ENCODE peak calls at places on chromosomes 13 and 19, in four cellular contexts. C is transverse colon, E is ovary, U is tibial nerve. N is an unnamed sample.

GRCh38 chr13:110430391-110431338 is 123.6 kb downstream of the COL4A2 start:
- DNase-seq in C (no peak), E (no peak), U (no peak), N (no peak)

GRCh38 chr13:30908416-30908980 is 2.4 kb downstream of the MEDAG start:
- DNase-seq in C (no peak), E (peak), U (peak), N (no peak)

GRCh38 chr13:101397742-101398141 is 18.6 kb downstream of the NALCN start:
- DNase-seq in C (no peak), E (no peak), U (no peak), N (no peak)

GRCh38 chr19:392375-392970 is 16.5 kb downstream of the C2CD4C start:
- DNase-seq in C (no peak), E (no peak), U (no peak), N (no peak)

GRCh38 chr19:51783373-51783772 is 11.6 kb upstream of the FPR3 start:
- DNase-seq in C (no peak), E (no peak), U (no peak), N (no peak)

GRCh38 chr13:34591801-34592454 is 350.1 kb upstream of the NBEA start:
- DNase-seq in C (no peak), E (peak), U (peak), N (no peak)

GRCh38 chr19:11657307-11657706 is 60.0 kb downstream of the ZNF627 start:
- DNase-seq in C (peak), E (no peak), U (no peak), N (no peak)

GRCh38 chr13:105541565-105541964 is 993.9 kb downstream of the EFNB2 start:
- DNase-seq in C (no peak), E (no peak), U (no peak), N (no peak)

GRCh38 chr19:58035863-58036262 is 2.0 kb downstream of the ZSCAN1 start:
- DNase-seq in C (no peak), E (no peak), U (no peak), N (no peak)

GRCh38 chr19:5360003-5360820 is 19.6 kb upstream of the PTPRS start:
- DNase-seq in C (no peak), E (no peak), U (no peak), N (no peak)

GRCh38 chr19:16611121-16611520 is 16.9 kb downstream of the MED26 start:
- DNase-seq in C (no peak), E (no peak), U (no peak), N (no peak)

GRCh38 chr19:16605552-16605951 is 22.5 kb downstream of the MED26 start:
- DNase-seq in C (no peak), E (no peak), U (no peak), N (no peak)

GRCh38 chr19:16607819-16608218 is 20.2 kb downstream of the MED26 start:
- DNase-seq in C (no peak), E (no peak), U (no peak), N (no peak)

GRCh38 chr19:16609511-16609910 is 18.5 kb downstream of the MED26 start:
- DNase-seq in C (no peak), E (no peak), U (no peak), N (no peak)

DNA sequence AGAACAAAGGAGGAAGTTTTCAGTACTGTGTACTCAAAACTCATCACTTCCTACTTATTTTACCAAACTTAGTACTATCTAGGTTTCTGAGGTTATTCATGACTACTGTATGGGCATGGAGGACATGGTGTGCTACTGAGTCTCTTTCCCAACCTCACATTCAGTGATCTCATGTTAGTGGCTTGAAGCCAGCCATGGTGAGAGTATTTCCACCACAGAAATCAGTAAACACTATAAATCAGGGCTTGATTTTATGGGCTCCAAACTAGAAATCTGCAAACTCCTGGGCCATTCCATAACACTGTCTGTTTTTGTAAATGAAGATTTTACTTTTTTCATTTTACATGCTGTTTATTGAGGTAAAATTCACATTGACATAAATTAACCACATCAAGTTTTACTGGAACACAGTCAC is 19.7 kb downstream of the MED26 start:
- DNase-seq in C (peak), E (peak), U (peak), N (no peak)
- TF ChIP-seq EP300 in C (peak), E (peak), U (peak), N (peak)

GRCh38 chr13:44157614-44158013 is 216.0 kb upstream of the SERP2 start:
- DNase-seq in C (no peak), E (no peak), U (no peak), N (no peak)

GRCh38 chr13:44158741-44159632 is 214.6 kb upstream of the SERP2 start:
- DNase-seq in C (no peak), E (no peak), U (no peak), N (no peak)

GRCh38 chr13:44160549-44161278 is 212.9 kb upstream of the SERP2 start:
- DNase-seq in C (no peak), E (no peak), U (no peak), N (no peak)

GRCh38 chr13:44158055-44158655 is 215.5 kb upstream of the SERP2 start:
- DNase-seq in C (no peak), E (no peak), U (peak), N (no peak)

DNA sequence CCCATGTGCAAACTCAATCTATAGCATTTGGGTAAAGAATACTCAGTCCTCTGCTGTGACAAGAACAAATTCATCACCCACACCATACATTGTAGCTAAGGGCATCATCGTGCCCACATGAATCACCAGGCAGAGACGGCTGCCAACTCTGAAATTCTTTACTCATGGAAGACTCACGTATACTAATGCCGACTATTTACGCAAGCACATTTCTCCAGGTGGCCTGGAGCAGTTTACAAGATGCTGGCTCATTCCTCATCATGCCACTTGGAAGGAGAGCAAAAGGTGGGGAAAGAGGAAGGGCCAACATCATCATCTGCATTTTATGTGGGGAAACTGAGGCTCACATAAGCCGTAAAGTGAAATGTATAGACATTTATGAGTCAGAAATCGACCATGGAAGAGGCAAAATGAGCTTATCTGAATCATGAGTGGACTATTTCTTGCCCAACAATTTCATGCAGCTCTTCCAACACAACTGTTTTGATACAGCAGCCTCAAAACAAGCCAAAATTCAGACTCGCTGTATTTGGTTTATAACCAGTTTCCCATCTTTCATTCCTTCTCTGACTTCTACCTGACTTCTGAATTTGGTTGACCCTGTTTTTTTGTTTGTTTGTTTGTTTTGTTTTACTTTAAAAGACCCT is 213.9 kb upstream of the SERP2 start:
- DNase-seq in C (no peak), E (no peak), U (no peak), N (no peak)
- TF ChIP-seq EP300 in C (no peak), E (no peak), U (no peak), N (no peak)

DNA sequence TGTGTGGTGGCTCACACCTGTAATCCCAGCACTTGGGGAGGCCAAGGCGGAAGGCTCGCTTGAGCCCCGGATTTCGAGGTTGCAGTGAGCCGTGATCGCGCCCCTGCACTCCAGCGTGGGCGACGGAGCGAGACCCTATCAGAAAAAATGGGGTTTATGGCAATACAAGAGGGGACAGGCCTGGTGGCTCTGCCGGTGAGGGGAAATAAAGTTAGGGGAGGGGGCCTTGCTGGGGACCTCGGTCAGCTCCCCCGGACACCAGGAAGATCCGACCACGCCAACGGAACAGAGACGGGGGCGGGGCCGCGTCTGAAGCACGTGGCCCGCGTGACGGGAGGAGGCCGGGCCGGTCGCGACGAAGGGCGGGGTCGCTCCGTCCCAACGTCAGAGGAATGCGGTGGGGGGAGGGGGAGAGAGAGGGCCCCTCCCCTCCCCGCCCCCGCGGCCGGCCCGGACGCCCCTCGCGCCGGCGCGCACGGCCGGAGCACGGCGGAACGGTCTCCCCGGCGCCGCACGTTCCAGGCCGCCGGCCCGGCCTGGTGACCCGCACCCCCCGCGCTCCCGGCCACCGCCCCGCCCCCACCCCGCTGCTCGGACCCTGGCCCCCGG is 1.9 kb upstream of the HNRNPL start:
- DNase-seq in C (peak), E (peak), U (peak), N (peak)
- TF ChIP-seq EP300 in C (peak), E (peak), U (peak), N (no peak)

GRCh38 chr13:50235604-50236003 is 220.4 kb downstream of the KCNRG start:
- DNase-seq in C (no peak), E (no peak), U (no peak), N (no peak)

GRCh38 chr13:50241479-50241878 is 226.2 kb downstream of the KCNRG start:
- DNase-seq in C (no peak), E (no peak), U (no peak), N (no peak)

GRCh38 chr13:50238922-50239321 is 223.7 kb downstream of the KCNRG start:
- DNase-seq in C (no peak), E (no peak), U (no peak), N (no peak)

GRCh38 chr13:50236898-50237318 is 221.7 kb downstream of the KCNRG start:
- DNase-seq in C (no peak), E (no peak), U (no peak), N (no peak)
- TF ChIP-seq EP300 in C (no peak), E (no peak), U (no peak), N (no peak)

GRCh38 chr19:31296741-31297390 is 52.4 kb downstream of the TSHZ3 start:
- DNase-seq in C (no peak), E (no peak), U (no peak), N (no peak)
- TF ChIP-seq EP300 in C (no peak), E (no peak), U (no peak), N (no peak)

N was measured in stomach.